ENCODE peak calls at places on chromosomes 13 and 19, in five cellular contexts. V is psoas muscle; L is AG10803; H is naive thymus-derived CD4-positive, alpha-beta T cell; E is fibroblast of pulmonary artery. Z is an unnamed sample.

GRCh38 chr19:35717665-35718344 is at the start of gene KMT2B:
- DNase-seq in V (peak), H (no peak), E (no peak), L (peak), Z (no peak)

GRCh38 chr13:27551563-27551962 is 68.8 kb downstream of the LNX2 start:
- DNase-seq in E (no peak), V (no peak), L (no peak), H (no peak), Z (no peak)

GRCh38 chr19:30135797-30136196 is 193.8 kb downstream of the URI1 start:
- DNase-seq in V (no peak), H (no peak), L (no peak), E (no peak), Z (no peak)

GRCh38 chr13:107361666-107362065 is 793.7 kb upstream of the ARGLU1 start:
- DNase-seq in H (no peak), L (no peak), E (peak), V (no peak), Z (peak)

GRCh38 chr19:46791944-46792343 is 3.5 kb upstream of the SLC1A5 start:
- DNase-seq in V (no peak), E (no peak), L (no peak), H (peak), Z (no peak)

GRCh38 chr13:47397739-47398138 is 500.9 kb upstream of the HTR2A start:
- DNase-seq in E (no peak), L (no peak), V (no peak), H (no peak), Z (peak)

GRCh38 chr13:37460211-37460610 is 138.4 kb downstream of the POSTN start:
- DNase-seq in E (no peak), H (no peak), L (peak), V (no peak), Z (peak)

GRCh38 chr13:32246468-32246867 is 68.7 kb downstream of the ZAR1L start:
- DNase-seq in V (peak), H (peak), L (peak), E (peak), Z (peak)

GRCh38 chr19:54881884-54882283 is 7.8 kb downstream of the FCAR start:
- DNase-seq in E (no peak), L (no peak), V (no peak), H (no peak), Z (no peak)
- H3K4me3 ChIP-seq in E (no peak), L (no peak), V (no peak), H (no peak), Z (no peak)

GRCh38 chr19:58368561-58369360 is 6.2 kb upstream of the ZNF497 start:
- DNase-seq in V (no peak), H (no peak), E (no peak), L (no peak), Z (no peak)
- H3K4me3 ChIP-seq in V (no peak), H (no peak), E (no peak), L (no peak), Z (no peak)

DNA sequence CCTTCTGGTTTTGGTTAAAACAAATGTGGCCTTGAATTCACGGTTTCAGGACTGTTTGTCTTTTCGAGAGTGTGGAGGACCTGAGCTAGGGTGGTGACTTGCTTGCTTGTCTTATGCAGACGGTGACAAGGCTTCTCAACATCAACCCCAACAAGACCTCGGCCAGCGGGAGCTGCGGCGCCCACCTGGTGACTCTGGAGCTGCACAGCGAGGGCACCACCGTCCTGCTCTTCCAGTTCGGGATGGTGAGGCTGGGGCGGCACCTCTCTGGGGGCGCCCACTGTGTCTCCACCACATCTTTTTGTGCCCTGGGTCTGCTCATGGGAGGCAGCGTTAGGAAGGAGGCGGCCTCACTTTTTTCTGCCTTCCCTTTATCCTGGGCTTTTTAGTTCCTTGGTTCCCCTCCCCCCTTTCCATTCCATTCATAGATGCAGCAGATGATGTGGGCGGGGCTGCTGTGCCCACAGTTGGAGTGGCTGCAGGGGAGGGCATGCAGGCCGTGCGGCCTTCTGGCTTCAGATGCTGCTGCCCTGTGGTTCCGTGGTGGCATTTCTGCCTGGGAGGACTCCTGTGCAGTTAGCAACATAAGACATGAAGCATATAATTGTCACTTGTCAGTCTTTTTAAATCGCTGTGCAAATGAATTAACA is 23.3 kb downstream of the LAMP1 start:
- DNase-seq in V (no peak), H (no peak), E (no peak), L (no peak), Z (no peak)
- H3K4me3 ChIP-seq in V (no peak), H (no peak), E (no peak), L (no peak), Z (no peak)

GRCh38 chr19:3785464-3785937 is 680 bp downstream of the MATK start:
- DNase-seq in H (peak), V (no peak), E (no peak), L (no peak), Z (no peak)
- H3K4me3 ChIP-seq in H (peak), V (peak), E (no peak), L (no peak), Z (no peak)

GRCh38 chr19:55493052-55493649 is 4.9 kb downstream of the SSC5D start:
- DNase-seq in H (no peak), V (no peak), E (peak), L (peak), Z (peak)
- H3K4me3 ChIP-seq in H (no peak), V (peak), E (peak), L (no peak), Z (peak)

GRCh38 chr19:41994521-41994971 is 516 bp upstream of the ATP1A3 start:
- DNase-seq in V (no peak), H (peak), L (no peak), E (no peak), Z (no peak)
- H3K4me3 ChIP-seq in V (peak), H (peak), L (no peak), E (no peak), Z (no peak)

GRCh38 chr19:39941615-39942507 is 7.4 kb upstream of the FCGBP start:
- DNase-seq in V (no peak), E (peak), H (peak), L (no peak), Z (no peak)

GRCh38 chr19:39940221-39940833 is 5.9 kb upstream of the FCGBP start:
- DNase-seq in E (no peak), L (no peak), V (no peak), H (no peak), Z (no peak)

GRCh38 chr19:39943586-39943985 is 9.2 kb upstream of the FCGBP start:
- DNase-seq in V (no peak), L (no peak), E (no peak), H (no peak), Z (no peak)

GRCh38 chr19:39937792-39938191 is 3.4 kb upstream of the FCGBP start:
- DNase-seq in E (no peak), H (no peak), L (no peak), V (no peak), Z (no peak)

DNA sequence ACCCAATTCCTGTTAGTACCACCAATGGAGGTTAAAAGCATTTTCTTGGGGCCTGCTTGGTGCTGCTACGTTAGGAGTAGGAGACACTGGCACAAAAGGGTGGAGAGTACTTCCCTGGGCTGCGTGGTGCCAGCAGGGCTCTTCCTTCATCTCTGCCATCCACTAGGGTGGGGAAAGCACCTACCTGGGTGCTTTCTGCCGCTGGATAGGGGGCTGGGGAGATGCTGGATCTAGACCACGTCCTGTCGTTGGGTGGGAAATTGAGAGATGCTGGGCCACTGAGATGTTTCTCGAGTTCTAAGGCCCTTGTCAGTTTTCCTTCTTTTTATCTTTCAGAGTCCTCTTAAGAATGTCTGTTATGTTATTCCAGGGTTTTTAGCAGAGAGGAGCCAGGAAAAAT is 6.7 kb upstream of the FCGBP start:
- DNase-seq in H (no peak), V (no peak), L (no peak), E (no peak), Z (no peak)
- H3K4me3 ChIP-seq in H (peak), V (no peak), L (no peak), E (no peak), Z (no peak)

GRCh38 chr19:45478454-45479238 is 10.8 kb downstream of the FOSB start:
- DNase-seq in L (peak), V (peak), E (peak), H (peak), Z (peak)

GRCh38 chr19:45477216-45477615 is 9.4 kb downstream of the FOSB start:
- DNase-seq in V (no peak), H (no peak), L (no peak), E (no peak), Z (no peak)

GRCh38 chr19:45476349-45476717 is 8.5 kb downstream of the FOSB start:
- DNase-seq in H (no peak), V (no peak), E (peak), L (no peak), Z (no peak)

GRCh38 chr19:45475537-45476348 is 7.9 kb downstream of the FOSB start:
- DNase-seq in H (no peak), L (peak), V (no peak), E (peak), Z (no peak)

GRCh38 chr19:45477713-45478453 is 10.1 kb downstream of the FOSB start:
- DNase-seq in E (no peak), L (peak), V (no peak), H (no peak), Z (no peak)
- H3K4me3 ChIP-seq in E (peak), L (peak), V (peak), H (peak), Z (peak)

DNA sequence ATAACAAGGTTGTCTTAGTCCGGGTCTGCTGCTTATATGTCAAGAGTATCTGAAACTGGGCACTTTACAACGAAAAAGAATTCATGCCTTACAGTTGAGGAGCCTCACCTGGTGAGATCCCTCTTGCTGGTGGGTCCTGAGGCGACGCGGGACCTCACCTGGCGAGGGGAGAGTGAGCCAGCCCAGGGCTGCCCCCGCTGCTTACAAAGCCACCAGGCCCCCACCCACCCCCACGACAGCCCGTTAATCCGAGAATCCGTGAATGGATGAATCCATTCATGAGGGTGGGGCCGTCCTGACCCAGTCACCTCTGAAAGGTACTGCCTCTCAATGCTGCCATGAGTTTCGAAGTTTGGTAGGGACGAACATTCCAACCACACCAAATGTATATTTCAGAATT is 54.0 kb upstream of the F7 start:
- DNase-seq in L (no peak), E (no peak), H (no peak), V (no peak), Z (no peak)
- H3K4me3 ChIP-seq in L (no peak), E (no peak), H (no peak), V (no peak), Z (no peak)

Z was measured in fibroblast of the aortic adventitia.